ENCODE peak calls at places on chromosomes 4 and X, in four cellular contexts. S is CD4-positive, CD25-positive, alpha-beta regulatory T cell; O is fibroblast of the aortic adventitia; H is H1. M is an unnamed sample.

GRCh38 chrX:115687595-115687994 is 126.6 kb downstream of the PLS3 start:
- DNase-seq in S (no peak), O (no peak), H (no peak), M (no peak)

GRCh38 chr4:37383579-37384229 is 139.2 kb downstream of the NWD2 start:
- DNase-seq in S (peak), O (peak), H (no peak), M (peak)

GRCh38 chrX:429266-429825 is 42.6 kb upstream of the PPP2R3B start:
- DNase-seq in S (no peak), O (no peak), H (no peak), M (no peak)

GRCh38 chrX:44003975-44004374 is 30.8 kb upstream of the NDP start:
- DNase-seq in S (no peak), O (peak), H (no peak), M (no peak)

GRCh38 chr4:73853246-73853704 is at the start of gene PF4V1:
- DNase-seq in S (no peak), O (no peak), H (no peak), M (no peak)

GRCh38 chr4:56668267-56668666 is 12.8 kb downstream of the HOPX start:
- DNase-seq in S (no peak), O (no peak), H (no peak), M (no peak)

GRCh38 chr4:57099363-57099762 is 10.8 kb downstream of the IGFBP7 start:
- DNase-seq in S (no peak), O (no peak), H (no peak), M (no peak)

GRCh38 chr4:127737295-127737694 is 7.1 kb downstream of the SLC25A31 start:
- DNase-seq in S (no peak), O (no peak), H (no peak), M (peak)

GRCh38 chrX:43969504-43970501 is 3.4 kb downstream of the NDP start:
- DNase-seq in S (no peak), O (peak), H (no peak), M (no peak)

GRCh38 chrX:40167240-40168182 is 69.8 kb upstream of the BCOR start:
- DNase-seq in S (peak), O (no peak), H (no peak), M (peak)

GRCh38 chr4:165592386-165592785 is 213.6 kb downstream of the CPE start:
- DNase-seq in S (no peak), O (peak), H (no peak), M (no peak)

GRCh38 chr4:82382756-82383155 is 9.0 kb upstream of the HNRNPD start:
- DNase-seq in S (no peak), O (no peak), H (no peak), M (no peak)

GRCh38 chrX:1427756-1428155 is 25.0 kb downstream of the ASMTL start:
- DNase-seq in S (no peak), O (no peak), H (no peak), M (no peak)

GRCh38 chrX:23514082-23514481 is 153.2 kb upstream of the PRDX4 start:
- DNase-seq in S (no peak), O (no peak), H (no peak), M (no peak)

GRCh38 chr4:67346654-67347053 is 198.6 kb downstream of the CENPC start:
- DNase-seq in S (no peak), O (no peak), H (no peak), M (no peak)

GRCh38 chrX:40446927-40447326 is 133.8 kb upstream of the ATP6AP2 start:
- DNase-seq in S (no peak), O (peak), H (no peak), M (no peak)

GRCh38 chrX:43679778-43680177 is 23.7 kb downstream of the MAOA start:
- DNase-seq in S (no peak), O (peak), H (no peak), M (no peak)

GRCh38 chr4:27003602-27004238 is 143.1 kb downstream of the STIM2 start:
- DNase-seq in S (peak), O (no peak), H (no peak), M (no peak)

GRCh38 chr4:169660929-169661328 is 40.6 kb downstream of the CLCN3 start:
- DNase-seq in S (no peak), O (no peak), H (no peak), M (no peak)
- H3K4me3 ChIP-seq in S (no peak), O (peak), H (no peak), M (peak)

GRCh38 chrX:153725832-153726285 is 1.2 kb downstream of the ABCD1 start:
- DNase-seq in S (no peak), O (no peak), H (no peak), M (no peak)

GRCh38 chrX:153726286-153727107 is 1.8 kb downstream of the ABCD1 start:
- DNase-seq in S (peak), O (peak), H (peak), M (peak)

GRCh38 chrX:153727108-153727931 is 2.7 kb downstream of the ABCD1 start:
- DNase-seq in S (no peak), O (peak), H (no peak), M (no peak)

GRCh38 chrX:153728951-153729631 is 4.4 kb downstream of the ABCD1 start:
- DNase-seq in S (no peak), O (no peak), H (no peak), M (no peak)

DNA sequence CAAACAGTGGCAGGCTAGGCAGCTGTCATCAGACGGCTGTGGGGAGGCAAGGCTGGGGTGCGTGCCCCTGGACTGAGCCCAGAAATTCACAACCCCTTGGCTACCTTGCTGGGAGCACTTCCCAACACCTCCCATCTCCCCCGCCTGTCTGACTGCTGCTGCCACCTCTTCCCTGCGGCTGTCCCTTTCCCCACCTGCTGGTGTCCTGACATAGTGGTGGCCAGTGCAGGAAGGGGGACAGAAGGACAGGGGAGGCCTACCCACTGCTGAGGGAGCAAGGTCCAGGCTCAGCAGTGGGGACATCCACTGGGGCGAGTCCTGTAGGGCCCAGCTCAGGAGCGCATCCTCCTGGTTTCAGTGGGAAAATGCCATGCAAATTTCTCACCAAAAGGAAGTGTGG is 3.4 kb downstream of the ABCD1 start:
- DNase-seq in S (no peak), O (no peak), H (no peak), M (no peak)
- H3K4me3 ChIP-seq in S (no peak), O (no peak), H (no peak), M (no peak)

GRCh38 chr4:5890063-5890727 is 2.7 kb downstream of the CRMP1 start:
- DNase-seq in S (no peak), O (no peak), H (peak), M (no peak)
- H3K4me3 ChIP-seq in S (no peak), O (no peak), H (peak), M (no peak)

GRCh38 chrX:77448170-77448569 is 981 bp downstream of the FGF16 start:
- DNase-seq in S (no peak), O (no peak), H (no peak), M (no peak)
- H3K4me3 ChIP-seq in S (no peak), O (peak), H (peak), M (no peak)

GRCh38 chr4:1115528-1116293 is 2.3 kb upstream of the RNF212 start:
- DNase-seq in S (no peak), O (no peak), H (no peak), M (no peak)

GRCh38 chr4:1112174-1112820 is 1.1 kb downstream of the RNF212 start:
- DNase-seq in S (no peak), O (no peak), H (no peak), M (no peak)

GRCh38 chr4:1111259-1111809 is 2.0 kb downstream of the RNF212 start:
- DNase-seq in S (no peak), O (no peak), H (no peak), M (no peak)

GRCh38 chr4:1112821-1113182 is 562 bp downstream of the RNF212 start:
- DNase-seq in S (no peak), O (no peak), H (no peak), M (no peak)

DNA sequence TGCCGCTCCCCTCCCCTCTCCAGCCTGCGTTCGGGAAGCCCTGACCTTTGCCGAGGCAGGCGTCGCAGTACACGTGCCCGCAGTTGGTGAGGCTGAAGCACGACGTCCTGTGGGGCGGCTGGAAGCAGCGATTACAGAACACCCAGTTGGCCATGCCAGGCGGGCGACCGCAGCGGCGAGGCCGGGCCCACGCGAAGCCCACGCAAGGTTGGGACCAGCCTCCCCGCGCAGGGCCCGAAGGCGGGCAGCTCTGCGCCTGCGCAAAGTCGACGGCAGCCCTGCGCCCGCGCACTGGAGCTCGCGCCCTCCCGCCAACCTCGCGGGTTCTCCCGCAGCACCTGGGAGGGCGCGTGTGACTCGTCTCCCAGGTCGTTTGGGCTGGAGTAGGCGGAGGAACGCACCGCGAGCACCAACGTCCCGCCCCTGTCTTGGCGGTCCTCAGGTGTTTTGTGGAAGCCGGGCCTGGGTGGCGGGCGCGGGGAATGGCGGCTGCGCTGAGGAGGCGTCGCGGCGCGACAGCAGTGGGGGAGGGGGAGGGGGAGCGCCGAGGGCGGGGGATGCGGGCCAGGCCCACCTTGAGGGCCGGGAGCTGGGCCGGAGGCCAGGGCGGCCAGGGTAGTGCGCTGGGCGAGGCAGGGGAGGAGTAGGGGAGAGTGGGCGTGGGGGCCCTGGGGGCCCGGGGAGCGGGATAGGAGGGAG is at the start of gene RNF212:
- DNase-seq in S (peak), O (no peak), H (no peak), M (no peak)
- H3K4me3 ChIP-seq in S (no peak), O (peak), H (peak), M (no peak)

GRCh38 chr4:112823141-112823540 is 186.2 kb downstream of the LARP7 start:
- DNase-seq in S (no peak), O (no peak), H (no peak), M (no peak)

GRCh38 chr4:112813790-112814189 is 176.8 kb downstream of the LARP7 start:
- DNase-seq in S (no peak), O (peak), H (no peak), M (no peak)

GRCh38 chr4:112819729-112820128 is 182.8 kb downstream of the LARP7 start:
- DNase-seq in S (no peak), O (no peak), H (no peak), M (no peak)

GRCh38 chr4:112823631-112824030 is 186.7 kb downstream of the LARP7 start:
- DNase-seq in S (no peak), O (no peak), H (no peak), M (no peak)

GRCh38 chr4:112817933-112818921 is 181.3 kb downstream of the LARP7 start:
- DNase-seq in S (peak), O (peak), H (peak), M (peak)
- H3K4me3 ChIP-seq in S (no peak), O (peak), H (peak), M (no peak)